ENCODE peak calls at places on chromosomes 2 and 18, in nine cellular contexts. U is endothelial cell, Z is fibroblast of the aortic adventitia, G is AG09309, X is cardiac fibroblast, N is GM13977, K is fibroblast of lung, D is mesothelial cell of epicardium, W is H1. C is an unnamed sample.

GRCh38 chr18:76572517-76573247 is 77.6 kb upstream of the ZNF516 start:
- DNase-seq in U (no peak), Z (no peak), G (no peak), X (no peak), N (no peak), K (no peak), D (no peak), W (peak; percentile 33), C (peak; percentile 66)

GRCh38 chr18:3449702-3450357 is at the start of gene TGIF1:
- DNase-seq in U (peak; percentile 75), Z (peak; percentile 87), G (no peak), X (peak; percentile 85), N (peak; percentile 40), K (peak; percentile 83), D (peak; percentile 79), W (peak; percentile 82), C (peak; percentile 91)

GRCh38 chr18:34977787-34978532 is 63.3 kb upstream of the MAPRE2 start:
- DNase-seq in U (peak; percentile 44), Z (peak; percentile 8), G (no peak), X (no peak), N (peak; percentile 28), K (no peak), D (no peak), W (peak; percentile 77), C (peak; percentile 85)

GRCh38 chr2:84674586-84674985 is 158.3 kb downstream of the DNAH6 start:
- DNase-seq in U (no peak), Z (peak; percentile 56), G (no peak), X (no peak), N (no peak), K (peak; percentile 12), D (no peak), W (no peak), C (no peak)

GRCh38 chr2:190036071-190036470 is 26.5 kb downstream of the MSTN start:
- DNase-seq in U (no peak), Z (no peak), G (no peak), X (no peak), N (no peak), K (no peak), D (no peak), W (no peak), C (no peak)

GRCh38 chr2:74250189-74250631 is 51.8 kb downstream of the MTHFD2 start:
- DNase-seq in U (peak; percentile 46), Z (peak; percentile 57), G (no peak), X (peak; percentile 60), N (peak; percentile 85), K (peak; percentile 30), D (peak; percentile 59), W (peak; percentile 70), C (no peak)

GRCh38 chr2:24886640-24887324 is 33.3 kb downstream of the ADCY3 start:
- DNase-seq in U (no peak), Z (no peak), G (no peak), X (peak; percentile 33), N (no peak), K (peak; percentile 24), D (no peak), W (no peak), C (no peak)

GRCh38 chr2:94995516-94995915 is 30.0 kb upstream of the MAL start:
- DNase-seq in U (no peak), Z (no peak), G (no peak), X (no peak), N (no peak), K (no peak), D (no peak), W (no peak), C (no peak)

GRCh38 chr2:50126845-50127244 is 905.1 kb downstream of the NRXN1 start:
- DNase-seq in U (no peak), Z (no peak), G (no peak), X (no peak), N (no peak), K (no peak), D (peak; percentile 38), W (no peak), C (no peak)

GRCh38 chr2:149166958-149167810 is 128.7 kb downstream of the LYPD6B start:
- DNase-seq in U (no peak), Z (no peak), G (no peak), X (no peak), N (no peak), K (peak; percentile 14), D (no peak), W (no peak), C (no peak)

GRCh38 chr18:62558015-62558663 is 35.3 kb downstream of the ZCCHC2 start:
- DNase-seq in U (no peak), Z (no peak), G (no peak), X (no peak), N (peak; percentile 43), K (no peak), D (no peak), W (no peak), C (no peak)

GRCh38 chr18:62554083-62554815 is 31.4 kb downstream of the ZCCHC2 start:
- DNase-seq in U (no peak), Z (no peak), G (no peak), X (no peak), N (no peak), K (no peak), D (no peak), W (no peak), C (no peak)

GRCh38 chr18:62551972-62552513 is 29.2 kb downstream of the ZCCHC2 start:
- DNase-seq in U (no peak), Z (no peak), G (no peak), X (no peak), N (no peak), K (no peak), D (no peak), W (no peak), C (no peak)

GRCh38 chr18:62556397-62556796 is 33.6 kb downstream of the ZCCHC2 start:
- DNase-seq in U (no peak), Z (no peak), G (no peak), X (no peak), N (no peak), K (no peak), D (no peak), W (no peak), C (no peak)

GRCh38 chr18:62555135-62555534 is 32.3 kb downstream of the ZCCHC2 start:
- DNase-seq in U (no peak), Z (peak; percentile 13), G (no peak), X (peak; percentile 57), N (no peak), K (peak; percentile 31), D (no peak), W (no peak), C (no peak)
- TF ChIP-seq CTCF in U (no peak), Z (no peak), G (no peak), X (no peak), N (no peak), K (no peak), D (no peak), W (no peak), C (no peak)

GRCh38 chr2:151682459-151683003 is 51.7 kb downstream of the NEB start:
- DNase-seq in U (no peak), Z (no peak), G (no peak), X (no peak), N (no peak), K (no peak), D (no peak), W (no peak), C (no peak)
- TF ChIP-seq CTCF in U (no peak), Z (no peak), G (no peak), X (no peak), N (no peak), K (no peak), D (no peak), W (no peak), C (no peak)

DNA sequence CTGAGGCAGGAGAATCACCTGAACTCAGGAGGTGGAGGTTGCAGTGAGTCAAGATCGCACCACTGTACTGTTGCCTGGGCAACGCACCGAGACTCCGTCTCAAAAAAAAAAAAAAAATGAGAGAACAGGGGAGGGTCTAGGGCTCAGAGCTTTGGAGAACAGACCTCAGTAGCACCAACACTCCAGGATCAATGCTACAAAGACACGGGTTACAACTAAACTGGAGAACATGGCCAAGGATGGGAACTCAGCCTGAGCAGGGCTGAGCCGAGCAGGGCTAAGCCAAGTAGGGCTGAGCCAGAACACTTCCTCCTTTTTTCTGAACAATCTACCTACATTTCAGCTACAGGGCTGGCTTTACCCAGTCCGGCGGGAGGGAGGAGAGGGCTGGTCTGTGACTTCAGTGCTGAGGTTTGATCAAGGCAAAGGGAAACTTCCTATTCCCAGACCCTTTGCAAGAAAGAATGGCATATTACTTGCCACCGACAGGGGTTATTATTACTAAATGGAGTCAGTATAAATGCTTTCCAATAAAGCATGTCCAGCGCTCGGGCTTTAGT is 2.9 kb upstream of the CASP8 start:
- DNase-seq in U (peak; percentile 48), Z (no peak), G (no peak), X (no peak), N (peak; percentile 47), K (no peak), D (no peak), W (peak; percentile 43), C (no peak)
- TF ChIP-seq CTCF in U (no peak), Z (peak; percentile 18), G (no peak), X (no peak), N (no peak), K (no peak), D (peak; percentile 41), W (no peak), C (no peak)

GRCh38 chr2:172086349-172087190 is 1.3 kb downstream of the DLX1 start:
- DNase-seq in U (no peak), Z (peak; percentile 24), G (no peak), X (no peak), N (peak; percentile 75), K (no peak), D (peak; percentile 68), W (peak; percentile 80), C (peak; percentile 78)
- TF ChIP-seq CTCF in U (peak; percentile 18), Z (peak; percentile 35), G (peak; percentile 28), X (no peak), N (peak; percentile 16), K (no peak), D (peak; percentile 56), W (peak; percentile 16), C (peak; percentile 40)

GRCh38 chr2:197037863-197038398 is 111.4 kb upstream of the PGAP1 start:
- DNase-seq in U (no peak), Z (no peak), G (no peak), X (peak; percentile 22), N (no peak), K (no peak), D (no peak), W (no peak), C (no peak)
- TF ChIP-seq CTCF in U (no peak), Z (no peak), G (no peak), X (peak; percentile 15), N (no peak), K (no peak), D (no peak), W (peak; percentile 3), C (no peak)

GRCh38 chr2:56185582-56186046 is 1.8 kb downstream of the CCDC85A start:
- DNase-seq in U (peak; percentile 69), Z (peak; percentile 64), G (no peak), X (peak; percentile 68), N (no peak), K (peak; percentile 59), D (peak; percentile 48), W (peak; percentile 64), C (no peak)
- TF ChIP-seq CTCF in U (no peak), Z (peak; percentile 54), G (peak; percentile 15), X (peak; percentile 49), N (no peak), K (no peak), D (no peak), W (peak; percentile 1), C (peak; percentile 43)